ENCODE peak calls at places on chromosomes 2 and 18, in five cellular contexts. Y is HepG2, P is A549, A is HCT116, L is HL-60. O is an unnamed sample.

GRCh38 chr18:9859232-9859631 is 26.5 kb upstream of the TXNDC2 start:
- DNase-seq in Y (no peak), P (no peak), A (no peak), L (no peak), O (no peak)

GRCh38 chr2:231522418-231523180 is 7.6 kb downstream of the NMUR1 start:
- DNase-seq in Y (no peak), P (no peak), A (no peak), L (no peak), O (no peak)

GRCh38 chr2:1403565-1403964 is 9.7 kb upstream of the TPO start:
- DNase-seq in Y (no peak), P (no peak), A (no peak), L (no peak), O (no peak)

GRCh38 chr2:28661589-28662001 is 90.0 kb upstream of the PPP1CB start:
- DNase-seq in Y (no peak), P (peak), A (no peak), L (no peak), O (no peak)

GRCh38 chr2:112601754-112602153 is 17.3 kb downstream of the CHCHD5 start:
- DNase-seq in Y (no peak), P (no peak), A (no peak), L (no peak), O (no peak)

GRCh38 chr2:124986136-124986535 is 961.0 kb downstream of the CNTNAP5 start:
- DNase-seq in Y (no peak), P (no peak), A (no peak), L (no peak), O (no peak)

GRCh38 chr2:197223455-197223854 is 87.1 kb downstream of the ANKRD44 start:
- DNase-seq in Y (no peak), P (no peak), A (no peak), L (no peak), O (no peak)

GRCh38 chr2:162333968-162334367 is 10.0 kb upstream of the GCA start:
- DNase-seq in Y (peak), P (peak), A (no peak), L (peak), O (no peak)

GRCh38 chr2:240557101-240557751 is 562 bp downstream of the ANKMY1 start:
- DNase-seq in Y (no peak), P (no peak), A (no peak), L (no peak), O (no peak)

GRCh38 chr2:18588802-18589201 is 567 bp downstream of the NT5C1B start:
- DNase-seq in Y (no peak), P (no peak), A (no peak), L (no peak), O (no peak)

GRCh38 chr2:73250872-73251846 is 17.1 kb downstream of the CCT7 start:
- DNase-seq in Y (no peak), P (no peak), A (no peak), L (no peak), O (no peak)

GRCh38 chr18:54606835-54607212 is 15.8 kb downstream of the DYNAP start:
- DNase-seq in Y (no peak), P (no peak), A (no peak), L (no peak), O (no peak)

GRCh38 chr2:132824716-132825115 is 154.7 kb upstream of the LYPD1 start:
- DNase-seq in Y (no peak), P (peak), A (no peak), L (no peak), O (no peak)

GRCh38 chr18:36284671-36285295 is 12.7 kb upstream of the FHOD3 start:
- DNase-seq in Y (peak), P (peak), A (peak), L (peak), O (peak)

GRCh38 chr2:234592541-234592940 is 95.7 kb upstream of the ARL4C start:
- DNase-seq in Y (no peak), P (no peak), A (no peak), L (no peak), O (no peak)

GRCh38 chr2:96144481-96145027 is 686 bp downstream of the DUSP2 start:
- DNase-seq in Y (no peak), P (no peak), A (no peak), L (no peak), O (no peak)

GRCh38 chr2:112787294-112787693 is 3.0 kb upstream of the IL1A start:
- DNase-seq in Y (no peak), P (no peak), A (no peak), L (no peak), O (no peak)

GRCh38 chr2:200408428-200409311 is 101.2 kb downstream of the KCTD18 start:
- DNase-seq in Y (peak), P (peak), A (peak), L (no peak), O (peak)

GRCh38 chr2:85445316-85446295 is 27.1 kb downstream of the SH2D6 start:
- DNase-seq in Y (no peak), P (peak), A (no peak), L (no peak), O (no peak)

GRCh38 chr2:159613515-159614336 is 2.6 kb downstream of the BAZ2B start:
- DNase-seq in Y (no peak), P (peak), A (no peak), L (no peak), O (no peak)

GRCh38 chr2:235834781-235835180 is 333.4 kb downstream of the GBX2 start:
- DNase-seq in Y (no peak), P (no peak), A (no peak), L (no peak), O (no peak)

GRCh38 chr2:74864728-74865722 is 31.1 kb downstream of the HK2 start:
- DNase-seq in Y (no peak), P (no peak), A (peak), L (no peak), O (no peak)

GRCh38 chr18:10140461-10140911 is 226.7 kb downstream of the VAPA start:
- DNase-seq in Y (no peak), P (no peak), A (no peak), L (peak), O (no peak)

DNA sequence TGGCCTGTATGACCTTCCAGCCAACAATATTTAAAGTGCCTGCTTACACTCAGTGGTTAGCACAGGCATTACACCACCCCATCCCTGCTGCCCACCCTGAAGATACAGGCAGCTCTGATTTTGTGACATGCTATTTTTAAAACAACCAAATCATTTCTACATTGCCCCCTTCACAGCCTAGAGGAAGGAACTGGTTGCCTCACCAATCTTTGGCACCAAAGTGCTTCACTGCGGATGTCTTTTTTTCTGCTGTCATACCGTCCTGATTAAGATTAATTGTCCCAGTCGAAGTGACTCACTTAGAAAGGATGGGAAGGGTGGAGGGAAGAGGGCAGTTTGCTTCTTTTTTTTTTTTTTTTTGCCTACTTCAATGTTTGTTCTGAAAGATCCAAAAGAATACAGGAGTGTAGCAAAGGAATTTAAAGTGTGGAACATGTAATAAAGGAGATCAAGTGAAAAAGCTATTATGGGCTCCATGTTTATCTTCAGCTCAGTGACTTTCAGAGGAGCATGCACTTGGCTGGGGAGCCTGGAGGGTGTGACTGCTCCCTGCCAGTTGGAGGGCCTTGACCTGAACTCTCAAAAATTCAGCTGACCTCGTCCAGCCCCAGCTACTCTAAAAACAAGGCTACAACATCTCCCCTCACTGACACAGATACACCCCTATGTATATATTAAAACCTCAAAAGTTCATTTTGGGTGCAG is 501.1 kb upstream of the TNP1 start:
- DNase-seq in Y (no peak), P (peak), A (no peak), L (no peak), O (no peak)
- H3K27ac ChIP-seq in Y (no peak), P (peak), A (no peak), L (no peak), O (no peak)

GRCh38 chr2:216685327-216685875 is 9.9 kb downstream of the IGFBP5 start:
- DNase-seq in Y (no peak), P (no peak), A (no peak), L (no peak), O (no peak)

GRCh38 chr2:216689397-216689796 is 6.0 kb downstream of the IGFBP5 start:
- DNase-seq in Y (no peak), P (no peak), A (no peak), L (no peak), O (no peak)

GRCh38 chr2:216687111-216687510 is 8.2 kb downstream of the IGFBP5 start:
- DNase-seq in Y (no peak), P (no peak), A (no peak), L (no peak), O (no peak)

GRCh38 chr2:216688731-216689360 is 6.5 kb downstream of the IGFBP5 start:
- DNase-seq in Y (no peak), P (no peak), A (no peak), L (no peak), O (no peak)

GRCh38 chr2:216687646-216688045 is 7.7 kb downstream of the IGFBP5 start:
- DNase-seq in Y (peak), P (peak), A (peak), L (no peak), O (no peak)
- TF ChIP-seq CTCF in Y (peak), P (peak), A (peak), L (no peak), O (peak)

DNA sequence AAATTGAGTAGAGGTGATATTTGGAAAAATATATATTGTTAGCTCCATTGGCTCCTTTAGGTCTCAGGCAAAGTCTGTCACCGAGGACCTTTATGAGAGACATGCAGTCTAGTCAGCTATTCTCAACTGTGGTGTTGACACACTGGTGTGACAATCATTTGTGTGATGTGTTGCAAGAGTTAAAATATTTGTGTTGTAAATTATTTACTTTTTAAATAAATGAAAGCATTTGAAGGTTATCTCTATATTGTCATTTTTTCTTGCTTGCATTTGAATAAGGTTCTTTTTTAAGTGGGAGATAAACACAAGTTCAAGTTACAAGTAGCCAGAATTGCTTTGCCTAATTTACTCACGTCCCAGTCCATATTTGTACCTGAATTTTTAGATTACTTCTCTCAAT is 4.3 kb downstream of the REL start:
- DNase-seq in Y (peak), P (peak), A (no peak), L (peak), O (no peak)
- TF ChIP-seq REST in Y (no peak), P (no peak), A (no peak), L (no peak), O (no peak)

DNA sequence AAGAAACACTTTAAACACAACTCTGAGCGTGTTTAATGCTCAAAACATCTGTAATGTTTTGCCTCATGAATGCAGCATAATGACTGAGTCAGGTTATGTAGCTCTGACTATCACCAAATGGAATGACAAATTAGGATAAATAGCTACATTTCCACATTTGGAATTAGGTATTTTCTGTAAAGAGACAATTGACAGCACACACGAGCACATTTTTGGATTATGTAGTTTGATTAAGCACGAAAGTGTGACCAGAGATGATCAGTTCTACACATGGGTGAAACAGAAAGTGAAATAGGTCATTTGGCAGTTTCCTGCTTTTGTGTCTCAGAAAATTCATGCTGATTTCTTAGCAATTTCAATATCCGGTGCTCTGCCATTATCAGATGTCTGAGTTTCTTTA is 29.0 kb downstream of the LPIN1 start:
- DNase-seq in Y (no peak), P (no peak), A (no peak), L (no peak), O (no peak)
- H3K27ac ChIP-seq in Y (no peak), P (no peak), A (no peak), L (no peak), O (no peak)

GRCh38 chr2:126777620-126777978 is 121.1 kb upstream of the TEX51 start:
- DNase-seq in Y (no peak), P (no peak), A (no peak), L (no peak), O (no peak)
- TF ChIP-seq CTCF in Y (no peak), P (no peak), A (no peak), L (no peak), O (no peak)

O was measured in Panc1.